ENCODE peak calls at places on chromosomes 2 and 18, in four cellular contexts. One of them, this sample, is unnamed.

GRCh38 chr18:9516437-9517064 is 41.2 kb downstream of the RALBP1 start:
- DNase-seq in heart right ventricle: no peak
- DNase-seq in HCT116: peak; percentile 8
- DNase-seq in CD4-positive, alpha-beta T cell: no peak
- DNase-seq in this sample: no peak

GRCh38 chr2:88735133-88735532 is 43.7 kb downstream of the RPIA start:
- DNase-seq in heart right ventricle: no peak
- DNase-seq in HCT116: no peak
- DNase-seq in CD4-positive, alpha-beta T cell: no peak
- DNase-seq in this sample: no peak

GRCh38 chr2:239533917-239534316 is 133.1 kb upstream of the HDAC4 start:
- DNase-seq in heart right ventricle: no peak
- DNase-seq in HCT116: no peak
- DNase-seq in CD4-positive, alpha-beta T cell: no peak
- DNase-seq in this sample: peak; percentile 73

GRCh38 chr2:200353873-200354272 is 47.4 kb downstream of the SPATS2L start:
- DNase-seq in heart right ventricle: no peak
- DNase-seq in HCT116: no peak
- DNase-seq in CD4-positive, alpha-beta T cell: no peak
- DNase-seq in this sample: no peak

GRCh38 chr2:199861116-199861774 is 10.3 kb upstream of the FTCDNL1 start:
- DNase-seq in heart right ventricle: no peak
- DNase-seq in HCT116: peak; percentile 19
- DNase-seq in CD4-positive, alpha-beta T cell: no peak
- DNase-seq in this sample: no peak

GRCh38 chr18:54284967-54285785 is 15.9 kb downstream of the POLI start:
- DNase-seq in heart right ventricle: peak; percentile 18
- DNase-seq in HCT116: no peak
- DNase-seq in CD4-positive, alpha-beta T cell: no peak
- DNase-seq in this sample: no peak

GRCh38 chr2:224166661-224167060 is 127.6 kb upstream of the SERPINE2 start:
- DNase-seq in heart right ventricle: no peak
- DNase-seq in HCT116: no peak
- DNase-seq in CD4-positive, alpha-beta T cell: no peak
- DNase-seq in this sample: no peak

GRCh38 chr2:3578987-3579386 is 3.9 kb downstream of the RPS7 start:
- DNase-seq in heart right ventricle: no peak
- DNase-seq in HCT116: no peak
- DNase-seq in CD4-positive, alpha-beta T cell: no peak
- DNase-seq in this sample: no peak

GRCh38 chr2:9844036-9844483 is 786 bp downstream of the TAF1B start:
- DNase-seq in heart right ventricle: no peak
- DNase-seq in HCT116: no peak
- DNase-seq in CD4-positive, alpha-beta T cell: no peak
- DNase-seq in this sample: peak; percentile 37

GRCh38 chr2:236264256-236264655 is at the start of gene ASB18:
- DNase-seq in heart right ventricle: peak; percentile 53
- DNase-seq in HCT116: no peak
- DNase-seq in CD4-positive, alpha-beta T cell: no peak
- DNase-seq in this sample: no peak

GRCh38 chr2:170155723-170156253 is 22.2 kb upstream of the MYO3B start:
- DNase-seq in heart right ventricle: no peak
- DNase-seq in HCT116: no peak
- DNase-seq in CD4-positive, alpha-beta T cell: no peak
- DNase-seq in this sample: no peak

GRCh38 chr2:214651451-214651850 is 158.0 kb downstream of the BARD1 start:
- DNase-seq in heart right ventricle: no peak
- DNase-seq in HCT116: no peak
- DNase-seq in CD4-positive, alpha-beta T cell: no peak
- DNase-seq in this sample: no peak

GRCh38 chr2:85089464-85090072 is 43.6 kb upstream of the TCF7L1 start:
- DNase-seq in heart right ventricle: no peak
- DNase-seq in HCT116: no peak
- DNase-seq in CD4-positive, alpha-beta T cell: no peak
- DNase-seq in this sample: no peak

GRCh38 chr2:85793584-85793983 is 39.8 kb downstream of the ATOH8 start:
- DNase-seq in heart right ventricle: no peak
- DNase-seq in HCT116: no peak
- DNase-seq in CD4-positive, alpha-beta T cell: no peak
- DNase-seq in this sample: no peak

GRCh38 chr2:128536925-128537620 is 218.4 kb upstream of the HS6ST1 start:
- DNase-seq in heart right ventricle: no peak
- DNase-seq in HCT116: peak; percentile 77
- DNase-seq in CD4-positive, alpha-beta T cell: no peak
- DNase-seq in this sample: no peak

GRCh38 chr18:23689031-23689615 is at the start of gene LAMA3:
- DNase-seq in heart right ventricle: peak; percentile 45
- DNase-seq in HCT116: no peak
- DNase-seq in CD4-positive, alpha-beta T cell: peak; percentile 3
- DNase-seq in this sample: peak; percentile 74

GRCh38 chr18:63882333-63883141 is 5.0 kb upstream of the SERPINB2 start:
- DNase-seq in heart right ventricle: no peak
- DNase-seq in HCT116: peak; percentile 67
- DNase-seq in CD4-positive, alpha-beta T cell: no peak
- DNase-seq in this sample: no peak

GRCh38 chr18:52160652-52161051 is 179.3 kb upstream of the DCC start:
- DNase-seq in heart right ventricle: no peak
- DNase-seq in HCT116: no peak
- DNase-seq in CD4-positive, alpha-beta T cell: no peak
- DNase-seq in this sample: no peak

GRCh38 chr2:97740590-97741182 is 27.3 kb downstream of the ZAP70 start:
- DNase-seq in heart right ventricle: no peak
- DNase-seq in HCT116: peak; percentile 29
- DNase-seq in CD4-positive, alpha-beta T cell: peak; percentile 34
- DNase-seq in this sample: peak; percentile 68

GRCh38 chr2:208648368-208648767 is 241.8 kb downstream of the PTH2R start:
- DNase-seq in heart right ventricle: no peak
- DNase-seq in HCT116: no peak
- DNase-seq in CD4-positive, alpha-beta T cell: no peak
- DNase-seq in this sample: no peak

GRCh38 chr2:189142893-189143759 is 36.4 kb downstream of the COL5A2 start:
- DNase-seq in heart right ventricle: no peak
- DNase-seq in HCT116: peak; percentile 62
- DNase-seq in CD4-positive, alpha-beta T cell: peak; percentile 31
- DNase-seq in this sample: peak; percentile 57

GRCh38 chr18:24322594-24323136 is 75.0 kb downstream of the OSBPL1A start:
- DNase-seq in heart right ventricle: no peak
- DNase-seq in HCT116: no peak
- DNase-seq in CD4-positive, alpha-beta T cell: no peak
- DNase-seq in this sample: no peak

GRCh38 chr2:119119999-119120710 is 38.4 kb downstream of the C1QL2 start:
- DNase-seq in heart right ventricle: no peak
- DNase-seq in HCT116: no peak
- DNase-seq in CD4-positive, alpha-beta T cell: no peak
- DNase-seq in this sample: peak; percentile 25

DNA sequence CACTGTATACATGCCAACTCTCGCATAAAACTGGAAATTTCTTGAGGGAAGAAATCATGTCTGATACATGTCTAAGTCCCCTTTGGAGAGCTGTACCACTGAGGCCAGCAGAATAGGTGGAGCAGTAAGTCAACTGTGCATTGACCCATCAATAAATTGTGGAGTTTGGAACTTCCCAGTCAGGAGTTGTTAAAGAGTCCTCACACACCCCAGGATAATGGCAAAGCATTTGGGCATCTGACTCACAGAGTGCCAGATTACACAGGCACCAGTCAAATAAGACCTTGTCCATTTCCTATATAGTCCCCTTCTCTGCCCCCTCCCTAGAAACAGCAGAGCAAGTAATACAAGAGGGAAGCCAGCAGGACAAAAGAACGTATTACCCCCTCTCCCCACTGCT is 10.4 kb downstream of the VSNL1 start:
- DNase-seq in heart right ventricle: no peak
- DNase-seq in HCT116: no peak
- DNase-seq in CD4-positive, alpha-beta T cell: no peak
- DNase-seq in this sample: no peak
- H3K9me3 ChIP-seq in heart right ventricle: no peaks in the 10 kb centered on the region
- H3K9me3 ChIP-seq in HCT116: no peaks in the 10 kb centered on the region
- H3K9me3 ChIP-seq in CD4-positive, alpha-beta T cell: no peaks in the 10 kb centered on the region
- H3K9me3 ChIP-seq in this sample: no peaks in the 10 kb centered on the region

GRCh38 chr18:44830551-44830950 is 149.9 kb downstream of the SETBP1 start:
- DNase-seq in heart right ventricle: no peak
- DNase-seq in HCT116: no peak
- DNase-seq in CD4-positive, alpha-beta T cell: no peak
- DNase-seq in this sample: no peak

GRCh38 chr18:44835555-44836156 is 155.0 kb downstream of the SETBP1 start:
- DNase-seq in heart right ventricle: no peak
- DNase-seq in HCT116: no peak
- DNase-seq in CD4-positive, alpha-beta T cell: no peak
- DNase-seq in this sample: peak; percentile 72

GRCh38 chr18:44839239-44839666 is 158.6 kb downstream of the SETBP1 start:
- DNase-seq in heart right ventricle: peak; percentile 76
- DNase-seq in HCT116: no peak
- DNase-seq in CD4-positive, alpha-beta T cell: peak; percentile 49
- DNase-seq in this sample: peak; percentile 45

GRCh38 chr18:44837491-44838185 is 156.9 kb downstream of the SETBP1 start:
- DNase-seq in heart right ventricle: no peak
- DNase-seq in HCT116: no peak
- DNase-seq in CD4-positive, alpha-beta T cell: no peak
- DNase-seq in this sample: no peak

DNA sequence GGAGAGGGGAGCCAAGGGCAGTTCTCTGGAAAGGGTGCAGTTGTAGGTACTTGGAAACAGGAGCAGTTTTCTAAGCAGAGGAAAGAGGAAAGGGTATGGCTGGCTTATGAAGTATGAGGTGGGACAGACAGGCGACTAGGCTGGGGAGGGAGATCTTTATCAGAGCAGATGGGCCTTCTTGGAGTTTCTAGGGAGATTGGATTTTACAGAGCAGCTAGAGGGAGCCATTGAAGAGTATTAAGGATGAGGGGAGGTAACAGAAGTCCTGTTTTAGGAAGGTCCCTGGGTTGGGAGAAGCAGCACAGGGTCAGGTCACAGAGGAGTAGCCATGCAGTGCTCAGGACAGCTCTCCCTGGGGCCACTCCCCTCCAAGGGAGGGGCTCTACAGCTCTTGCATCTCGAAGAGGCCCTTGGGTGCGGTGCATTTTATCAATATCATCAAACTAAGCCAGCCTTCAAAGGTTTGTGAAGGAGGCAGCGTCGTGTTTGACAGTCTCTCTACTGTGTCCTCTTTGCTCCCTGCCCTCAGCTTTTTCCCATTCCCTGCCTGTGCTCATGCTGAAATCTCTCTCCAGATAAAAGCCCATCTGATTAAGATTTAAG is 154.3 kb downstream of the SETBP1 start:
- DNase-seq in heart right ventricle: no peak
- DNase-seq in HCT116: no peak
- DNase-seq in CD4-positive, alpha-beta T cell: no peak
- DNase-seq in this sample: no peak
- TF ChIP-seq CTCF in heart right ventricle: no peak
- TF ChIP-seq CTCF in HCT116: no peak
- TF ChIP-seq CTCF in CD4-positive, alpha-beta T cell: no peak
- TF ChIP-seq CTCF in this sample: no peak

GRCh38 chr2:112831956-112832567 is 4.5 kb downstream of the IL1B start:
- DNase-seq in heart right ventricle: no peak
- DNase-seq in HCT116: no peak
- DNase-seq in CD4-positive, alpha-beta T cell: no peak
- DNase-seq in this sample: no peak

GRCh38 chr2:112830469-112830868 is 6.1 kb downstream of the IL1B start:
- DNase-seq in heart right ventricle: no peak
- DNase-seq in HCT116: no peak
- DNase-seq in CD4-positive, alpha-beta T cell: no peak
- DNase-seq in this sample: no peak

GRCh38 chr2:112829931-112830330 is 6.6 kb downstream of the IL1B start:
- DNase-seq in heart right ventricle: no peak
- DNase-seq in HCT116: no peak
- DNase-seq in CD4-positive, alpha-beta T cell: no peak
- DNase-seq in this sample: no peak

GRCh38 chr2:112833532-112833931 is 3.0 kb downstream of the IL1B start:
- DNase-seq in heart right ventricle: no peak
- DNase-seq in HCT116: no peak
- DNase-seq in CD4-positive, alpha-beta T cell: no peak
- DNase-seq in this sample: no peak

DNA sequence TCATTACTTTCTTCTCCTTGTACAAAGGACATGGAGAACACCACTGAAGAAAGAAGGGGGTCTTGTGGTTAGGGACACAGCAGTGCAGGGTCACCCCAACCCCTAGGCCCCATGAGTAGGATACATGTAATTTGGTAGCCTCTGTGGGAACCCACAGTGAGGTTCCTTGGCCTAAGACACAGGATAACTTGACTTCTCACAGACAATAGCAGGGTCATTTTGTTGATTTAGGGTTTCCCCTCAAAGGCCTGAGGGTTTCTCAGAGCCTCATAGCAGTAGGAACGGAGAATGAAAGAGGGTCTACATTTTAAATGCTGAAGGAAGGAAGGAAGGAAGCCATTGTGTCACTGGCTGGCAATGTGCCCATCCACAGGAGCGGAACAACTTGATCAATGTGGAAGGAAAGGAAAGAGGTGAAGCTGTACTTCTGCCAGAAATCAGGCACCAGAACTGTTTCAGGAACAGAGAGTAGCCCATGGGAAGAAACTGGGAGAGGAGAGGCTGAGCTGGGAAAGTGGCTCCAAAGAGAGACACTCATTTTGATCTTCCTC is 5.1 kb downstream of the IL1B start:
- DNase-seq in heart right ventricle: no peak
- DNase-seq in HCT116: no peak
- DNase-seq in CD4-positive, alpha-beta T cell: no peak
- DNase-seq in this sample: no peak
- H3K9me3 ChIP-seq in heart right ventricle: no peaks in the 10 kb centered on the region
- H3K9me3 ChIP-seq in HCT116: no peaks in the 10 kb centered on the region
- H3K9me3 ChIP-seq in CD4-positive, alpha-beta T cell: no peaks in the 10 kb centered on the region
- H3K9me3 ChIP-seq in this sample: no peaks in the 10 kb centered on the region

GRCh38 chr2:218292700-218293014 is 354 bp upstream of the TMBIM1 start:
- DNase-seq in heart right ventricle: no peak
- DNase-seq in HCT116: no peak
- DNase-seq in CD4-positive, alpha-beta T cell: no peak
- DNase-seq in this sample: no peak
- TF ChIP-seq CTCF in heart right ventricle: no peak
- TF ChIP-seq CTCF in HCT116: no peak
- TF ChIP-seq CTCF in CD4-positive, alpha-beta T cell: no peak
- TF ChIP-seq CTCF in this sample: no peak

GRCh38 chr2:6846540-6846939 is 19.2 kb downstream of the CMPK2 start:
- DNase-seq in heart right ventricle: no peak
- DNase-seq in HCT116: no peak
- DNase-seq in CD4-positive, alpha-beta T cell: no peak
- DNase-seq in this sample: no peak
- H3K9me3 ChIP-seq in heart right ventricle: peaks cover 91% of the 10 kb centered on the region
- H3K9me3 ChIP-seq in HCT116: peaks cover 28% of the 10 kb centered on the region
- H3K9me3 ChIP-seq in CD4-positive, alpha-beta T cell: peaks cover 73% of the 10 kb centered on the region
- H3K9me3 ChIP-seq in this sample: no peaks in the 10 kb centered on the region

This sample was measured in testis.